ENCODE peak calls at places on chromosomes 12 and 14, in four cellular contexts. E is HepG2, T is K562, F is GM12878. Q is an unnamed sample.

GRCh38 chr14:24307575-24308341 is at the start of gene CIDEB:
- DNase-seq in E (peak), T (peak), F (no peak), Q (peak)

GRCh38 chr12:108394196-108394595 is 55.1 kb upstream of the CMKLR1 start:
- DNase-seq in E (no peak), T (no peak), F (no peak), Q (no peak)

GRCh38 chr12:12015073-12015685 is 55.6 kb upstream of the BCL2L14 start:
- DNase-seq in E (no peak), T (no peak), F (no peak), Q (no peak)

GRCh38 chr12:1398673-1399072 is 195.7 kb downstream of the FBXL14 start:
- DNase-seq in E (no peak), T (no peak), F (no peak), Q (no peak)

GRCh38 chr12:63752283-63752682 is 27.4 kb upstream of the RXYLT1 start:
- DNase-seq in E (no peak), T (no peak), F (no peak), Q (no peak)

GRCh38 chr12:30047499-30048262 is 263.9 kb upstream of the TMTC1 start:
- DNase-seq in E (no peak), T (no peak), F (no peak), Q (no peak)

GRCh38 chr14:73958591-73958990 is 8.5 kb downstream of the COQ6 start:
- DNase-seq in E (no peak), T (no peak), F (no peak), Q (no peak)

GRCh38 chr12:57260366-57260765 is 9.4 kb upstream of the STAC3 start:
- DNase-seq in E (no peak), T (no peak), F (no peak), Q (no peak)

GRCh38 chr14:95092723-95093122 is 64.6 kb downstream of the DICER1 start:
- DNase-seq in E (no peak), T (no peak), F (no peak), Q (no peak)

GRCh38 chr12:113759135-113759534 is 207.0 kb downstream of the RBM19 start:
- DNase-seq in E (no peak), T (no peak), F (no peak), Q (no peak)

GRCh38 chr14:31926123-31926522 is 151.0 kb upstream of the ARHGAP5 start:
- DNase-seq in E (peak), T (peak), F (no peak), Q (peak)

GRCh38 chr14:104086661-104087461 is 1.4 kb downstream of the ASPG start:
- DNase-seq in E (no peak), T (no peak), F (no peak), Q (no peak)

GRCh38 chr14:58501214-58501816 is 73.8 kb downstream of the KIAA0586 start:
- DNase-seq in E (peak), T (peak), F (peak), Q (peak)

GRCh38 chr14:23376477-23377200 is at the start of gene CMTM5:
- DNase-seq in E (no peak), T (no peak), F (no peak), Q (no peak)

GRCh38 chr14:102565959-102566358 is 26.5 kb upstream of the RCOR1 start:
- DNase-seq in E (no peak), T (no peak), F (no peak), Q (no peak)

GRCh38 chr12:49671051-49671765 is 36.0 kb downstream of the FMNL3 start:
- DNase-seq in E (no peak), T (no peak), F (no peak), Q (no peak)

GRCh38 chr14:92676031-92676430 is 72.4 kb downstream of the LGMN start:
- DNase-seq in E (no peak), T (no peak), F (no peak), Q (no peak)

GRCh38 chr12:53427905-53428594 is 4.4 kb downstream of the AMHR2 start:
- DNase-seq in E (no peak), T (peak), F (no peak), Q (no peak)

GRCh38 chr12:116968986-116969385 is 58.2 kb downstream of the FBXW8 start:
- DNase-seq in E (no peak), T (no peak), F (no peak), Q (no peak)

GRCh38 chr12:126582231-126582630 is 1517.0 kb downstream of the AACS start:
- DNase-seq in E (no peak), T (no peak), F (no peak), Q (no peak)

GRCh38 chr12:52280319-52280795 is 5.9 kb downstream of the KRT86 start:
- DNase-seq in E (peak), T (no peak), F (no peak), Q (no peak)

GRCh38 chr12:40691913-40692616 is at the start of gene CNTN1:
- DNase-seq in E (no peak), T (peak), F (no peak), Q (peak)

GRCh38 chr12:75509621-75510020 is 1.8 kb downstream of the KRR1 start:
- DNase-seq in E (no peak), T (no peak), F (no peak), Q (no peak)

GRCh38 chr12:54988402-54989054 is 4.0 kb upstream of the TESPA1 start:
- DNase-seq in E (no peak), T (peak), F (no peak), Q (no peak)

GRCh38 chr14:51139221-51139681 is 44.3 kb upstream of the TRIM9 start:
- DNase-seq in E (no peak), T (no peak), F (no peak), Q (no peak)

GRCh38 chr14:96297000-96297399 is 41.0 kb downstream of the BDKRB1 start:
- DNase-seq in E (peak), T (no peak), F (no peak), Q (no peak)

GRCh38 chr12:32559434-32559833 is 119.7 kb upstream of the DNM1L start:
- DNase-seq in E (no peak), T (no peak), F (no peak), Q (no peak)

GRCh38 chr12:88432536-88433462 is 147.5 kb downstream of the KITLG start:
- DNase-seq in E (no peak), T (no peak), F (no peak), Q (no peak)

GRCh38 chr12:85642288-85642687 is 193.9 kb downstream of the RASSF9 start:
- DNase-seq in E (no peak), T (no peak), F (no peak), Q (no peak)

GRCh38 chr14:88195676-88196075 is 127.4 kb downstream of the KCNK10 start:
- DNase-seq in E (no peak), T (no peak), F (no peak), Q (no peak)

GRCh38 chr12:50555471-50555885 is 50.7 kb downstream of the DIP2B start:
- DNase-seq in E (no peak), T (no peak), F (no peak), Q (no peak)

GRCh38 chr14:102046337-102047278 is 40.2 kb downstream of the HSP90AA1 start:
- DNase-seq in E (peak), T (peak), F (no peak), Q (peak)

GRCh38 chr12:112005419-112006395 is 7.3 kb downstream of the TMEM116 start:
- DNase-seq in E (no peak), T (peak), F (no peak), Q (peak)

DNA sequence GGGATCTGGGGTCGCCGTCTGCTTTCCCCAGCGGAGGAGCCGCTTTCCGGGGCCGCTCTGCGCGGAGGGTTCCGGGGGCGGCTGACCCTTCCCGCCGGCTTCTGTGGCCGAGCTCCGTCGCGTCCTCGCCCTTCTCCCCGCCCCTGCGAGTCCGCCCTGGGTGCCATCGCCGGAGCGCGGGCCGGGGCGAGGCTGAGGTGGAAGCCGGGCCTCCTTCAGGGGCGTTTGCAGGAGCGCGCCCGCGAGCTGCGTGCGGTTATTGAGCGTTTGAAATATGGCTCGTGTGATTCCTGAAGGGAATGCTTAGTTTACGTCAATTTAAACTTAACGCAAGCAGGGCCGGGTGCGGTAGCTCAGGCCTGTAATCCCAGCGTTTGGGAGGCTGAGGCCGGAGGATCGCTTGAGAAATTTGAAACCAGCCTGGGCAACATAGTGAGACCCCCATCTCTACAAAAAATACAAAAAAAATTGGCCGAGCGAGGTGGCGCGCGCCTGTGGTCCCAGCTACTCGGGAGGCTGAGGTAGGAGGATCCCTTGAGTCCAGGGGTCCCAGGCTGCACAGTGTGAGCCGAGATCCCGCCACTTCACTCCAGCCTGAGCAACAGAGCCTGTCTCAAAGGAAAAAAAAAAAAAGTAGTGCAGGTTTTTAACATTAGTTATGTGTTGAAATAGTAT is 664 bp downstream of the PGAM5 start:
- DNase-seq in E (no peak), T (no peak), F (no peak), Q (peak)
- TF ChIP-seq BHLHE40 in E (no peak), T (no peak), F (no peak), Q (no peak)

DNA sequence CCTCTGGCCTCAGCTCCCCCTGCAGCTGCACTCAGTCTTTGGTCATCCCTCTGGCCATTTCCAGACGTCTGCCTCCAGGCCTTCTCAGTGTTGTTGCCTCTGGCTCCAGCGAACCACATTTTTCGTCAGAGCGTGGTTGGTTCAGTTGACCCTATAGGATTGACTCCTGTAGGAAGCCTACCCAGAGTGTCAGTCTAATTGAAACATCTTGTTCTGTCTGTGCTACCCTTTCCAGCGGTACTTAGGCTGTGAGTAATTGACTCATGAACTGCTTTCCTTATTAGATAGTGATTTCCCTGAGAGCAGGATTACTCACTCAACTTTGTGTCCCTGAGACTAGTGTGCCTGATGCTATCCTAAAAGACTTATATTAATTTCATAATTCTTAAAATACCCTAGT is 373.2 kb downstream of the ATP23 start:
- DNase-seq in E (no peak), T (no peak), F (no peak), Q (no peak)
- TF ChIP-seq FOXM1 in E (no peak), T (no peak), F (no peak), Q (no peak)

DNA sequence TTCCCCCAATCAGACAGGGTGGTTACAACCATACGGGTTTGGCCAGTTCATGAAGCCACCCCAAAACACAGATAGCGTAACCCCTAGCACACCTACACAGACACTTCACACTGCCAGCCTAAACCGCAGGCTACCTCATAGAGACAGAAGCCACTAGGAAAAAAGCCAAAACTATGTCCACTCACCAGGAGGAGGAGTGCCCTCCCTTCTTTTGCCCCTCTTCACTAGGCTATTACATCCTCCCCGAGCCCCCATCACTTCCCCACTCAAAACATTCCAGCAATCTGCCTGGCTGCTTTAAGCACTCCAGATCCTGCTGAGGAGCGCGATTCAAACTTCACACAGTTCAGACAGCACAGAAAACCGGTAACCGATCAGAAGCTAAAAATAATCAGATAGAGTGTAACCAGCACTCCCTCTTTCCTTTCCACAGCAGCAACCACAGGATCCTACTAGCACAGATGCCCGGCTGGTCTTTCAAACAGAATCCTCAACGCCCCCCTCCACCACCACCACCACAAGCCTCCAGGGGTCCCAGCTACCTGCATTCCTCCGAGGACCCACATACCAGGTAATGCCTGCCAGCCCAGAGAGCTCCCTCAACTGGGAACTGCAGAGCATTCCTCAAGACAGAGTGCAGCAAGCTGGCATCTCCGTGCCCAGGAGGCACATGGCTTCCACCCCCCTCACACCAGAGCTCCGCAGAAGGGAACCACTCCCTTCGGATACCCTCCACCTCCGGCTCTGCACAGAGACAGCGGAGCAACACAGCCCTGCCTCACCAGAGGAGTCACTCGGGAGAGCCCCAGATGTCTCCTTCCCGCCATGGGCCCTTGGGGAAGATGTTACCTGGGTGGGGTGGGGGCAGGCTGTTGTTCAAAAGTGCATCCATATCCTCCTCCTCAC is 1.5 kb downstream of the CHD4 start:
- DNase-seq in E (no peak), T (no peak), F (no peak), Q (peak)
- TF ChIP-seq BHLHE40 in E (no peak), T (no peak), F (no peak), Q (no peak)

GRCh38 chr12:124663771-124664366 is 96.5 kb upstream of the NCOR2 start:
- DNase-seq in E (no peak), T (no peak), F (no peak), Q (no peak)
- TF ChIP-seq FOXM1 in E (no peak), T (no peak), F (no peak), Q (no peak)

GRCh38 chr14:50018236-50019210 is 97.8 kb downstream of the VCPKMT start:
- DNase-seq in E (peak), T (no peak), F (no peak), Q (no peak)
- TF ChIP-seq BHLHE40 in E (peak), T (peak), F (no peak), Q (no peak)

DNA sequence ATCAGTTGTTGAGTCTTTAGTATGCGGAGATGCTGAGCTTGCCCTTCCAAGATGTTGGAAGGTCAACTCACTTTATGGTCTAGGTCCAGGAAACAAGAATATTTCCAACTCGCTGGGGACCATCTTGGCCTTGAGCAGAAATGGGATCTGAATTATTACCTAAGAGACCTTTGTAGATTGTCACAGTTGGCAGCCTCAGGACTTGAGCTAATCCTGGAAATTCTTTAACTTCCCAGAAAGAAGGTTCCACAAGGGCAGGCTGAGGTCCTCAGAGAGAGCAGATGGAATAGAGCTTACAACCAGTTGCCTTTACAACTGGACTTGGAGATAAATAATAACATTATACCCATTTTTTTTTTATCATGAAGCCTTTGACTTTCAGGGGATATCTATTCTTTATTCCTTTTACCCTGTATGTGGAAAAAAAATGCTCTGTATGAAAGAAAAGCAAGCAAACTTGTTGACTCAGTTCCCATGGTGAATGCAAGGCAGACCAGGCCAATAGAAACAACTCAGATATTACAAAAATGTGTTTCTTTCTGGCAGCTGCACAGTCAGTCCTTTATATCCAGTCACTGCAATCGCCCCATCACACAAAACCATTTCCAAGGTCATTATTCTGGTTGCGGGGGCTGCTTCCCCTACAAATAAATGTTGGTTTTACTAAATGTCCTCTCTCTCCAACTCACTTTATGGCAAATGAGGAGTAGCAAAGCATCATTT is 401.4 kb downstream of the ZFP36L1 start:
- DNase-seq in E (no peak), T (no peak), F (no peak), Q (no peak)
- TF ChIP-seq FOXM1 in E (no peak), T (no peak), F (no peak), Q (no peak)

GRCh38 chr12:96401061-96401871 is 1.0 kb upstream of the CDK17 start:
- DNase-seq in E (peak), T (peak), F (peak), Q (peak)
- TF ChIP-seq BHLHE40 in E (no peak), T (no peak), F (peak), Q (no peak)